ENCODE peak calls at places on chromosomes 13 and 19, in four cellular contexts. V, Z, S and D are unnamed samples.

GRCh38 chr13:109568273-109568900 is 218.0 kb downstream of the IRS2 start:
- DNase-seq in V (no peak), Z (no peak), S (no peak), D (no peak)

GRCh38 chr13:27988520-27988919 is at the start of gene URAD:
- DNase-seq in V (no peak), Z (no peak), S (no peak), D (no peak)

GRCh38 chr13:95099541-95099940 is 201.7 kb downstream of the ABCC4 start:
- DNase-seq in V (no peak), Z (no peak), S (no peak), D (no peak)

GRCh38 chr13:75762066-75762937 is 126.2 kb downstream of the LMO7 start:
- DNase-seq in V (no peak), Z (no peak), S (no peak), D (no peak)

GRCh38 chr13:74021507-74021906 is 112.7 kb downstream of the KLF12 start:
- DNase-seq in V (no peak), Z (no peak), S (no peak), D (no peak)

GRCh38 chr19:18167975-18168645 is 5.5 kb upstream of the IFI30 start:
- DNase-seq in V (peak), Z (no peak), S (no peak), D (no peak)

GRCh38 chr19:46579286-46579944 is 21.7 kb upstream of the CALM3 start:
- DNase-seq in V (peak), Z (no peak), S (no peak), D (no peak)

GRCh38 chr13:25872871-25873607 is 178.8 kb downstream of the SHISA2 start:
- DNase-seq in V (no peak), Z (no peak), S (no peak), D (no peak)

GRCh38 chr19:13840751-13841338 is 36.1 kb upstream of the NANOS3 start:
- DNase-seq in V (no peak), Z (no peak), S (no peak), D (no peak)

GRCh38 chr19:2503521-2504109 is 27.7 kb downstream of the GADD45B start:
- DNase-seq in V (no peak), Z (no peak), S (peak), D (no peak)

GRCh38 chr13:113106053-113106452 is 462 bp downstream of the F7 start:
- DNase-seq in V (no peak), Z (no peak), S (no peak), D (no peak)

GRCh38 chr13:95039415-95039814 is 261.8 kb downstream of the ABCC4 start:
- DNase-seq in V (no peak), Z (no peak), S (no peak), D (no peak)

GRCh38 chr19:41808663-41809566 is 12.5 kb downstream of the CEACAM3 start:
- DNase-seq in V (no peak), Z (peak), S (no peak), D (no peak)

GRCh38 chr19:8438236-8438635 is 6.5 kb upstream of the HNRNPM start:
- DNase-seq in V (no peak), Z (no peak), S (no peak), D (no peak)

GRCh38 chr19:5137571-5138124 is 168.7 kb downstream of the KDM4B start:
- DNase-seq in V (no peak), Z (no peak), S (no peak), D (no peak)

GRCh38 chr19:34428549-34429285 is 536 bp downstream of the UBA2 start:
- DNase-seq in V (no peak), Z (no peak), S (peak), D (no peak)

GRCh38 chr13:36850790-36851438 is 31.9 kb downstream of the RFXAP start:
- DNase-seq in V (no peak), Z (no peak), S (no peak), D (no peak)

GRCh38 chr19:46670874-46671273 is 9.9 kb upstream of the DACT3 start:
- DNase-seq in V (no peak), Z (no peak), S (no peak), D (no peak)

GRCh38 chr19:47330466-47330869 is 1.5 kb upstream of the C5AR2 start:
- DNase-seq in V (no peak), Z (no peak), S (no peak), D (no peak)

GRCh38 chr13:28493740-28494536 is 990 bp downstream of the FLT1 start:
- DNase-seq in V (no peak), Z (no peak), S (no peak), D (no peak)

GRCh38 chr13:25977216-25977615 is 74.6 kb downstream of the SHISA2 start:
- DNase-seq in V (no peak), Z (peak), S (no peak), D (no peak)